ENCODE peak calls at places on chromosome 19, in nine cellular contexts. U is endothelial cell of umbilical vein, Z is dorsolateral prefrontal cortex, K is cardiac muscle cell, S is left lung, D is lower leg skin, B is skeletal muscle cell, T is A549, O is heart right ventricle. G is an unnamed sample.
A peak's percentile ranks its signal among the peaks of the same experiment; 100 is the strongest.

GRCh38 chr19:8695911-8696310 is 2.7 kb downstream of the ACTL9 start:
- DNase-seq in K (no peak), U (no peak), D (no peak), B (no peak), T (no peak), O (no peak), Z (no peak), S (no peak), G (no peak)

GRCh38 chr19:10882108-10882457 is 10.7 kb downstream of the CARM1 start:
- DNase-seq in T (no peak), S (no peak), O (peak; percentile 64), K (peak; percentile 42), U (no peak), Z (no peak), B (no peak), D (no peak), G (no peak)

GRCh38 chr19:14871619-14872230 is 14.2 kb downstream of the OR7A17 start:
- DNase-seq in O (no peak), D (no peak), T (peak; percentile 1), Z (no peak), S (no peak), U (peak; percentile 13), K (no peak), B (no peak), G (peak; percentile 4)

GRCh38 chr19:40519352-40520322 is 52.8 kb downstream of the SPTBN4 start:
- DNase-seq in Z (no peak), K (no peak), B (no peak), T (peak; percentile 90), S (no peak), U (no peak), D (no peak), O (no peak), G (no peak)

GRCh38 chr19:15332311-15332996 is at the start of gene BRD4:
- DNase-seq in U (peak; percentile 44), B (no peak), D (peak; percentile 93), S (peak; percentile 76), K (peak; percentile 86), O (peak; percentile 64), Z (peak; percentile 48), T (peak; percentile 48), G (peak; percentile 25)

GRCh38 chr19:18898081-18898532 is 2.1 kb upstream of the CERS1 start:
- DNase-seq in D (no peak), T (no peak), O (no peak), K (peak; percentile 59), S (no peak), Z (no peak), U (no peak), B (no peak), G (no peak)

GRCh38 chr19:10431254-10431942 is 11.1 kb downstream of the PDE4A start:
- DNase-seq in D (no peak), Z (no peak), B (no peak), S (peak; percentile 60), T (no peak), O (no peak), U (no peak), K (no peak), G (no peak)

GRCh38 chr19:23914402-23915286 is at the start of gene ZNF726:
- DNase-seq in T (peak; percentile 89), U (peak; percentile 90), D (peak; percentile 97), Z (peak; percentile 93), O (peak; percentile 92), B (peak; percentile 75), K (peak; percentile 57), S (peak; percentile 91), G (peak; percentile 93)

GRCh38 chr19:47444388-47444821 is 25.1 kb upstream of the MEIS3 start:
- DNase-seq in K (peak; percentile 68), S (no peak), Z (no peak), B (no peak), T (no peak), U (no peak), D (no peak), O (no peak), G (no peak)

GRCh38 chr19:3179739-3180293 is 1.2 kb downstream of the S1PR4 start:
- DNase-seq in D (no peak), S (no peak), U (no peak), K (no peak), T (no peak), B (no peak), O (no peak), Z (no peak), G (no peak)

DNA sequence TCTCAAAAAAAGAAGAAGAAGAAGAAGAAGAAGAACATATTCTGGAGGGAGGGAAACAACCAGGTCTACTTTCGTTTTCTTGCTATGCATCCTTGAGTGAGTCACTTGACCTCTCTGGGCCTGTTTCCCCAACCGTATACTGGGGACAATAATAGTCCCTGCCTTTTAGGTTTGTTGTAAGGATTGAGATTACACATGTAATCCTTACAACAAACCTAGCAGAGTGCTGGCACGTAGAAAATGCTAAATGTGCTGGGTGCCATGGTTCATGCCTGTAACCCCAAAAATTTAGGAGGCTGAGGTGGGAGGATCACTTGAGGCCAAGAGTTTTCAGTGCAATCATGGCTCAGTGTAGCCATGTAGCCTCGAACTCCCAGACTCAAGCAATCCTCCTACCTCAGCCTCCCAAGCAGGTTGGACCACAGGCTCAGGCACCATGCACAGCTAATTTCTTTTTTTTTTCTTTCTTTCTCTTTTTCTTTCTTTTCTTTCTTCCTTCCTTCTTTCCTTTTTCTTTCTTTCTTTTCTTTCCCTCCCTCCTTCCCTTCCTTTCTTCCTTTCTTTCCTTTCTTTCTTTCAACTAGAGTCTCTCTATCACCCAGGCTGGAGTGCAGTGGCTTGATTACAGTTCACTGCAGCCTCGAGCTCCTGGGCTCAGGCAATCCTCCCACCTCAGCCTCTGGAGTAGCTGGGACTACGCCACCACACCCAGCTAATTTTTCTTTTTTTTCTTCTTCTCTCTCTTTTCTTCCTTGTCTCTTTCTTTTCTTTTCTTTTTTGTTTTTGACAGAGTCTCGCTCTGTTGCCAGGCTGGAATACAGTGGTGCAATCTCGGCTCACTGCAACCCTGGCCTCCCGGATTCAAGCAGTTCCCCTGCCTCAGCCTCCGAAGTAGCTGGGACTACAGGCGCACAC is 7.0 kb downstream of the IER2 start:
- DNase-seq in D (no peak), Z (no peak), S (no peak), U (peak; percentile 24), O (no peak), T (peak; percentile 38), K (no peak), B (no peak), G (peak; percentile 11)
- H3K4me3 ChIP-seq in D (no peak overlapping the region), Z (no peak overlapping the region), S (peak overlapping the region; percentile 100), U (no peak overlapping the region), O (no peak overlapping the region), T (no peak overlapping the region), K (no peak overlapping the region), B (no peak overlapping the region), G (no peak overlapping the region)

DNA sequence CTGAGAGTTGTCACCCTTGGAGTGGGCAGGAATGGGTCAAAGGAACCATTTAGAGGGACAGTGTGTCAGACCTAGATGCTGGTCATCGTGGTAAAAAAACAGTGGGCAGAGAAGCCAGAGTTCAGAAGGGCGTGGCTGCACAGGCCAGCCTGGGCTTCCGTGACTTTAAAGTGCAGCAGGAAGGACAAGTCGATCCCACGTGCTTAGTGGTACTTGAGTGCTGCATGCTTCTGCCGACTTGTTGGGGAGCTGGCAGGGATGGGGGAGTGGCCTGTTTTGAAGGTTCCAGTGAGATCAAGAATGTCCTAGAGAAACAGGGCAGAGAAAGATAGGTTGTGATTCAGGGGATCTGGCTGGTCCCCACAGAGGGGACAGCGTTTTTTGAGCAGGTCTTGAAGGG is 17.0 kb downstream of the LYL1 start:
- DNase-seq in S (no peak), O (no peak), T (no peak), U (no peak), K (peak; percentile 60), Z (no peak), D (no peak), B (no peak), G (no peak)
- H3K4me3 ChIP-seq in S (no peak overlapping the region), O (no peak overlapping the region), T (no peak overlapping the region), U (no peak overlapping the region), K (no peak overlapping the region), Z (no peak overlapping the region), D (no peak overlapping the region), B (no peak overlapping the region), G (no peak overlapping the region)

GRCh38 chr19:5963855-5964254 is 14.1 kb downstream of the RANBP3 start:
- DNase-seq in B (no peak), S (no peak), U (no peak), D (no peak), K (no peak), O (no peak), T (no peak), Z (no peak), G (no peak)

GRCh38 chr19:5960005-5961001 is 17.6 kb downstream of the RANBP3 start:
- DNase-seq in K (peak; percentile 89), T (no peak), Z (no peak), S (no peak), U (no peak), O (peak; percentile 66), B (no peak), D (no peak), G (no peak)

GRCh38 chr19:5964816-5965565 is 12.9 kb downstream of the RANBP3 start:
- DNase-seq in Z (no peak), U (no peak), K (no peak), B (no peak), O (no peak), S (no peak), T (no peak), D (no peak), G (no peak)

GRCh38 chr19:5959260-5960004 is 18.5 kb downstream of the RANBP3 start:
- DNase-seq in D (no peak), O (no peak), T (no peak), B (no peak), K (no peak), S (no peak), Z (no peak), U (no peak), G (no peak)

DNA sequence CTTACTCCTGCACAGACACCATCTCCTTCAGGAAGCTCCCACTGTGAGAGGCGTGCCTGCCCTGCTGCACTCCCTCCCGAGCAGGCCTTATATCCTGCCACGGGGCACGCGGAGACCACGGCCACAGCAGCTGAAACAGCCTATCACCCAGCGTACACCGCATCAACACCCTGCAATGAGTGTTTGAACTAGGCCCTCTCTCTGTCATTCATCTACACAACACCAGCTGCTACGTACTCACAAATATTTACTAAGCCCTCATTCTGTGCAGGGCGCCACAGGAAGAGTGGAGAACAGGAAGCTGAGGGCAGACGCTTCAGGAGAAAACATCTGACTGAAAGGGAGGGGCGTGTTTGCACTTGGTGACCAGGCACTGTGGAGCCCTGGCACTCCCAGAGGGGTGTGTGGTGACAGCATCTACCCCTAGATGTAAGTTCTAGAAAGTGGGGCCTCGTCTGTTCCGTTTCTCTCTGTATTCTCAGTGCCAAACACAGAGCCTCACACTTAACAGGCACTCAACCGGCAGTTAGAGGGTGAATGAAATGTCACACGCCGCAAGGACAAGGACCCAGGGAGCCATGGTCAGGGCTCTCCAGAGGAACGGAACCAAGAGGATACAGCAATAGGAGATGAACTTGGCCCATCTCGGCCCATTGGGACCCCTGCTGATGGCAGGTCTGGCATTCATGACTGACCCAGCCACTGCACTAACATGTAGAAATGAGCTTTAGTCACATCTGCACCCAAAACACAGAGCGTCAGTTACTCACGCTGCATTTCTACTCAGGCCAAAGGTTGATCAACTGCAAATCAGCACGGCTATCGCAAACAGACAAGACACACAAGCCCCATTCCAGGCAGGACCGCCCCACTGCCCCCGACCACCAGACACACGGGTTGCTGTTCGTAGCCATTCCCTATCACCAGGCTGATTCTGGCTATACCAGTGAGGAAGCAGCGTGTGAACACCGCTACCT is 15.7 kb downstream of the RANBP3 start:
- DNase-seq in Z (no peak), T (no peak), D (no peak), B (no peak), S (peak; percentile 86), U (peak; percentile 93), K (peak; percentile 42), O (no peak), G (peak; percentile 70)
- H3K4me3 ChIP-seq in Z (peak overlapping the region; percentile 48), T (no peak overlapping the region), D (no peak overlapping the region), B (no peak overlapping the region), S (no peak overlapping the region), U (no peak overlapping the region), K (no peak overlapping the region), O (peak overlapping the region; percentile 29), G (no peak overlapping the region)

GRCh38 chr19:58170860-58171259 is 12.0 kb upstream of the ZNF274 start:
- DNase-seq in K (no peak), D (no peak), Z (no peak), B (no peak), O (no peak), U (no peak), T (peak; percentile 71), S (no peak), G (peak; percentile 39)
- H3K4me3 ChIP-seq in K (no peak overlapping the region), D (no peak overlapping the region), Z (no peak overlapping the region), B (no peak overlapping the region), O (no peak overlapping the region), U (no peak overlapping the region), T (no peak overlapping the region), S (no peak overlapping the region), G (no peak overlapping the region)